ENCODE peak calls at places on chromosomes 2 and 18, in nine cellular contexts. P, V, Q, X, W, Y, M, L and T are unnamed samples. For H3K36me3, the result is how much of the 10 kb centered on the place peaks cover.

GRCh38 chr2:241858206-241859016 is at the start of gene PDCD1:
- DNase-seq in P (no peak), V (no peak), Q (no peak), X (peak), W (no peak), Y (peak), M (peak), L (peak), T (no peak)

GRCh38 chr2:176328149-176328548 is 58.9 kb downstream of the MTX2 start:
- DNase-seq in P (no peak), V (no peak), Q (no peak), X (no peak), W (no peak), Y (no peak), M (no peak), L (no peak), T (no peak)

GRCh38 chr2:134411279-134411827 is 157.5 kb downstream of the MGAT5 start:
- DNase-seq in P (no peak), V (no peak), Q (no peak), X (no peak), W (no peak), Y (no peak), M (no peak), L (peak), T (no peak)

GRCh38 chr2:121345887-121346286 is 60.9 kb upstream of the TFCP2L1 start:
- DNase-seq in P (no peak), V (no peak), Q (no peak), X (peak), W (no peak), Y (no peak), M (peak), L (no peak), T (no peak)

GRCh38 chr2:9554841-9555337 is 741 bp downstream of the ADAM17 start:
- DNase-seq in P (peak), V (peak), Q (peak), X (no peak), W (no peak), Y (peak), M (no peak), L (no peak), T (no peak)

GRCh38 chr18:44758821-44759624 is 78.3 kb downstream of the SETBP1 start:
- DNase-seq in P (no peak), V (no peak), Q (no peak), X (no peak), W (peak), Y (no peak), M (no peak), L (no peak), T (no peak)

GRCh38 chr2:102872388-102872787 is 110.6 kb downstream of the TMEM182 start:
- DNase-seq in P (no peak), V (peak), Q (no peak), X (no peak), W (no peak), Y (no peak), M (no peak), L (no peak), T (no peak)

GRCh38 chr18:7598167-7599062 is 31.3 kb downstream of the PTPRM start:
- DNase-seq in P (no peak), V (peak), Q (no peak), X (no peak), W (no peak), Y (no peak), M (no peak), L (no peak), T (no peak)

GRCh38 chr18:3213231-3214059 is 6.3 kb downstream of the MYOM1 start:
- DNase-seq in P (no peak), V (no peak), Q (no peak), X (no peak), W (no peak), Y (no peak), M (no peak), L (no peak), T (no peak)

GRCh38 chr2:1744446-1745170 is at the start of gene PXDN:
- DNase-seq in P (peak), V (peak), Q (peak), X (no peak), W (no peak), Y (peak), M (peak), L (peak), T (no peak)

GRCh38 chr2:181900007-181900651 is 8.6 kb downstream of the ITPRID2 start:
- DNase-seq in P (no peak), V (no peak), Q (no peak), X (no peak), W (no peak), Y (no peak), M (no peak), L (no peak), T (no peak)

GRCh38 chr2:30738141-30738911 is 68.9 kb downstream of the CAPN13 start:
- DNase-seq in P (no peak), V (no peak), Q (no peak), X (peak), W (no peak), Y (no peak), M (peak), L (no peak), T (no peak)

GRCh38 chr18:6086731-6087130 is 191.4 kb upstream of the TMEM200C start:
- DNase-seq in P (no peak), V (no peak), Q (no peak), X (no peak), W (no peak), Y (no peak), M (no peak), L (no peak), T (no peak)

GRCh38 chr2:230790981-230791380 is 73.8 kb upstream of the ITM2C start:
- DNase-seq in P (no peak), V (peak), Q (no peak), X (no peak), W (no peak), Y (no peak), M (no peak), L (no peak), T (no peak)

GRCh38 chr2:69642709-69643601 is 584 bp downstream of the AAK1 start:
- DNase-seq in P (peak), V (peak), Q (peak), X (peak), W (no peak), Y (peak), M (peak), L (peak), T (peak)

GRCh38 chr2:101105654-101106053 is 45.5 kb downstream of the TBC1D8 start:
- DNase-seq in P (no peak), V (no peak), Q (no peak), X (no peak), W (no peak), Y (no peak), M (no peak), L (no peak), T (no peak)

GRCh38 chr2:165007162-165007744 is 51.9 kb upstream of the SLC38A11 start:
- DNase-seq in P (no peak), V (no peak), Q (no peak), X (no peak), W (no peak), Y (no peak), M (no peak), L (no peak), T (no peak)

GRCh38 chr18:65753520-65753919 is 2.7 kb downstream of the CDH7 start:
- DNase-seq in P (no peak), V (peak), Q (peak), X (no peak), W (no peak), Y (no peak), M (no peak), L (no peak), T (peak)

GRCh38 chr2:1736045-1736444 is 8.3 kb downstream of the PXDN start:
- DNase-seq in P (no peak), V (no peak), Q (no peak), X (no peak), W (no peak), Y (no peak), M (no peak), L (no peak), T (no peak)

GRCh38 chr2:56676966-56677365 is 493.2 kb downstream of the CCDC85A start:
- DNase-seq in P (no peak), V (no peak), Q (no peak), X (no peak), W (no peak), Y (no peak), M (no peak), L (no peak), T (no peak)

GRCh38 chr2:130727286-130727924 is 1.5 kb upstream of the GPR148 start:
- DNase-seq in P (peak), V (peak), Q (peak), X (peak), W (peak), Y (peak), M (peak), L (peak), T (peak)

GRCh38 chr2:73266061-73266891 is 18.0 kb downstream of the FBXO41 start:
- DNase-seq in P (no peak), V (peak), Q (no peak), X (no peak), W (no peak), Y (no peak), M (no peak), L (peak), T (no peak)

GRCh38 chr18:24368749-24369148 is 28.9 kb downstream of the OSBPL1A start:
- DNase-seq in P (peak), V (no peak), Q (no peak), X (no peak), W (no peak), Y (no peak), M (no peak), L (no peak), T (peak)

GRCh38 chr2:239821694-239822075 is 203.5 kb downstream of the NDUFA10 start:
- DNase-seq in P (no peak), V (no peak), Q (no peak), X (no peak), W (no peak), Y (no peak), M (no peak), L (no peak), T (no peak)

GRCh38 chr2:128782411-128783192 is 463.9 kb upstream of the HS6ST1 start:
- DNase-seq in P (no peak), V (no peak), Q (peak), X (no peak), W (no peak), Y (no peak), M (peak), L (peak), T (no peak)
- H3K36me3 ChIP-seq in P (under half), V (under half), Q (under half), X (under half), W (under half), Y (under half), M (under half), L (under half), T (under half)

GRCh38 chr2:123485056-123485455 is 540.0 kb upstream of the CNTNAP5 start:
- DNase-seq in P (no peak), V (no peak), Q (no peak), X (no peak), W (no peak), Y (no peak), M (no peak), L (no peak), T (no peak)
- H3K4me3 ChIP-seq in P (no peak), V (no peak), Q (no peak), X (no peak), W (no peak), Y (no peak), M (no peak), L (no peak), T (no peak)

DNA sequence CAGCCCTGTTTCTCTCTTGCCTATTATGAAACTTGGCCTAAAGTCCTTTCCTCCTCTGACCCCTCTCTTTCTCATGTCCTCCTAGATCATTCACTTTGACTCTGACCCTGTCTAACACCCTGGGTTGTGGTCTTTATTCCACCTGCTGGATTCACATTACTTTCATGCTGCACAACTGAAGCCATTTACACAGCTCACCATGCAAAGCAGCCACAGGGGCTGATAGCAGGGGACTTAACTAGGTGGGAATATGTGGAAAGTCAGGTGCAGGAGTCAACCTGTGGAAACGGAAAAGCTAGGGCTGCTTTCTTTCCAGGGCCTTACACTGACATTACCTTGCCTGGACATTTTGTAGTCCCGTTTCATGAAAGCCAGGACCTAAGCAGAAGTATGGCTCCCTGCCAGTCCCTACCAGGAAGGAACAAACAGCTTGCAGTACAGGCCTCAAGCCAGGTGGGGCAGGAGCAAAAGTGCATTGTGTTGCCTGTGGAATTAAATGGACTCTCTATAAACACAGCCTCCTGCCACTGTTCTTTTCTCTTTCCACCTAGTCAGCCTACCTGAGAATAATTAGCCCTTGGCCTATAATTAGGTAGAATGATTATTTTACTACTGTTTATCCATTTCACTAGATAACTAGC is 11.8 kb downstream of the MAPRE3 start:
- DNase-seq in P (peak), V (peak), Q (peak), X (no peak), W (no peak), Y (peak), M (peak), L (no peak), T (no peak)
- TF ChIP-seq CTCF in P (peak), V (no peak), Q (peak), X (peak), W (peak), Y (peak), M (peak), L (peak), T (peak)

GRCh38 chr2:136612079-136612478 is 153.3 kb upstream of the THSD7B start:
- DNase-seq in P (no peak), V (no peak), Q (no peak), X (no peak), W (no peak), Y (no peak), M (no peak), L (no peak), T (no peak)
- H3K36me3 ChIP-seq in P (under half), V (under half), Q (under half), X (under half), W (under half), Y (under half), M (under half), L (under half), T (under half)